ENCODE peak calls at places on chromosomes 5 and 9, in five cellular contexts. Y is heart right ventricle; D is stimulated activated CD8-positive, alpha-beta memory T cell treated with anti-CD3 and anti-CD28 coated beads, Interleukin-2, amount 100 ng/mL, for 48 hours; K is adipocyte; G is B cell. M is an unnamed sample.

GRCh38 chr5:61228229-61228628 is 66.0 kb upstream of the SMIM15 start:
- DNase-seq in Y (no peak), D (no peak), K (no peak), G (no peak), M (no peak)

GRCh38 chr5:80187274-80187673 is 68.6 kb downstream of the SERINC5 start:
- DNase-seq in Y (no peak), D (no peak), K (no peak), G (no peak), M (no peak)

GRCh38 chr9:5608298-5609254 is 20.3 kb upstream of the RIC1 start:
- DNase-seq in Y (no peak), D (no peak), K (peak), G (no peak), M (no peak)

GRCh38 chr9:30575218-30575617 is 1809.2 kb upstream of the ACO1 start:
- DNase-seq in Y (no peak), D (no peak), K (no peak), G (no peak), M (peak)

GRCh38 chr5:74016373-74016772 is 390.4 kb downstream of the ARHGEF28 start:
- DNase-seq in Y (no peak), D (no peak), K (no peak), G (no peak), M (no peak)

GRCh38 chr5:137933491-137933911 is 44.2 kb downstream of the PKD2L2 start:
- DNase-seq in Y (no peak), D (no peak), K (peak), G (no peak), M (no peak)

GRCh38 chr5:114319821-114320220 is 42.0 kb upstream of the KCNN2 start:
- DNase-seq in Y (no peak), D (no peak), K (no peak), G (no peak), M (no peak)

GRCh38 chr9:16335788-16336580 is 534.5 kb downstream of the BNC2 start:
- DNase-seq in Y (peak), D (no peak), K (peak), G (no peak), M (peak)

GRCh38 chr5:149667827-149668122 is 62.3 kb upstream of the PPARGC1B start:
- DNase-seq in Y (no peak), D (no peak), K (no peak), G (no peak), M (no peak)

GRCh38 chr5:167614294-167615104 is 676.9 kb upstream of the WWC1 start:
- DNase-seq in Y (no peak), D (no peak), K (no peak), G (no peak), M (no peak)

GRCh38 chr5:118553662-118554061 is 434.7 kb downstream of the DTWD2 start:
- DNase-seq in Y (peak), D (no peak), K (peak), G (no peak), M (peak)

GRCh38 chr9:107131108-107131799 is 151.8 kb upstream of the RAD23B start:
- DNase-seq in Y (no peak), D (no peak), K (no peak), G (no peak), M (no peak)

GRCh38 chr9:26856413-26857032 is 36.1 kb downstream of the CAAP1 start:
- DNase-seq in Y (no peak), D (no peak), K (peak), G (no peak), M (no peak)

GRCh38 chr9:73402081-73403028 is 250.7 kb downstream of the ANXA1 start:
- DNase-seq in Y (no peak), D (no peak), K (no peak), G (no peak), M (no peak)

GRCh38 chr5:168447748-168448147 is 38.5 kb upstream of the RARS1 start:
- DNase-seq in Y (peak), D (no peak), K (no peak), G (no peak), M (no peak)

GRCh38 chr5:18740301-18740700 is 1106.0 kb downstream of the TAF11L14 start:
- DNase-seq in Y (no peak), D (no peak), K (no peak), G (no peak), M (no peak)

GRCh38 chr5:76291305-76292077 is 111.6 kb upstream of the IQGAP2 start:
- DNase-seq in Y (no peak), D (no peak), K (no peak), G (no peak), M (no peak)

GRCh38 chr9:35908484-35909125 is 685 bp upstream of the SPAAR start:
- DNase-seq in Y (peak), D (no peak), K (no peak), G (no peak), M (no peak)

GRCh38 chr9:136939996-136940525 is 4.5 kb downstream of the FBXW5 start:
- DNase-seq in Y (peak), D (no peak), K (no peak), G (no peak), M (no peak)

GRCh38 chr5:131628990-131629389 is 6.0 kb downstream of the RAPGEF6 start:
- DNase-seq in Y (no peak), D (no peak), K (peak), G (no peak), M (no peak)

GRCh38 chr5:1999794-2000193 is 117.1 kb upstream of the IRX4 start:
- DNase-seq in Y (no peak), D (no peak), K (no peak), G (no peak), M (no peak)

M was measured in aorta.